ENCODE peak calls at places on chromosomes 12 and 14, in six cellular contexts. B, D, J, E, F and M are unnamed samples.

GRCh38 chr14:89983375-89983774 is 27.6 kb downstream of the TDP1 start:
- DNase-seq in D (no peak), E (no peak), F (no peak), J (no peak), B (no peak), M (no peak)

GRCh38 chr12:40647651-40648050 is 44.6 kb upstream of the CNTN1 start:
- DNase-seq in J (no peak), E (no peak), F (no peak), B (no peak), D (no peak), M (no peak)

GRCh38 chr12:111412007-111412829 is 6.5 kb downstream of the SH2B3 start:
- DNase-seq in B (peak; percentile 41), J (no peak), F (no peak), D (no peak), E (no peak), M (no peak)

GRCh38 chr12:47885012-47885501 is 19.7 kb downstream of the VDR start:
- DNase-seq in B (no peak), J (peak; percentile 33), E (peak; percentile 71), F (no peak), D (no peak), M (no peak)

GRCh38 chr14:51445001-51445390 is 204.9 kb downstream of the TMX1 start:
- DNase-seq in E (no peak), J (no peak), B (no peak), D (no peak), F (no peak), M (no peak)

GRCh38 chr14:73762375-73762822 is 48.2 kb upstream of the PNMA1 start:
- DNase-seq in F (no peak), D (no peak), E (peak; percentile 79), J (no peak), B (no peak), M (no peak)

GRCh38 chr14:50344116-50344775 is 32.1 kb downstream of the DMAC2L start:
- DNase-seq in J (no peak), E (peak; percentile 74), D (no peak), F (no peak), B (no peak), M (no peak)

GRCh38 chr14:51787352-51787751 is 73.1 kb upstream of the GNG2 start:
- DNase-seq in B (no peak), J (no peak), E (no peak), D (no peak), F (no peak), M (no peak)

GRCh38 chr12:25811656-25812126 is 146.8 kb upstream of the RASSF8 start:
- DNase-seq in D (no peak), F (no peak), B (no peak), J (no peak), E (peak; percentile 52), M (no peak)

GRCh38 chr14:68444449-68445168 is 348.3 kb downstream of the ZFP36L1 start:
- DNase-seq in D (peak; percentile 20), B (no peak), E (no peak), J (no peak), F (no peak), M (no peak)

GRCh38 chr12:49410833-49411232 is 43.6 kb downstream of the SPATS2 start:
- DNase-seq in E (no peak), B (no peak), D (no peak), F (no peak), J (no peak), M (peak; percentile 24)

GRCh38 chr14:58839233-58839632 is 201.5 kb downstream of the DACT1 start:
- DNase-seq in D (no peak), E (no peak), J (no peak), F (no peak), B (no peak), M (no peak)

GRCh38 chr12:109817627-109818231 is 15.5 kb downstream of the TRPV4 start:
- DNase-seq in D (peak; percentile 39), E (no peak), F (no peak), B (no peak), J (no peak), M (no peak)

GRCh38 chr14:69342928-69343525 is 55.1 kb downstream of the ERH start:
- DNase-seq in B (no peak), E (no peak), J (no peak), D (no peak), F (no peak), M (no peak)

GRCh38 chr14:54772451-54772881 is 130.2 kb downstream of the GCH1 start:
- DNase-seq in D (no peak), B (no peak), J (no peak), F (no peak), E (no peak), M (no peak)

GRCh38 chr14:41609704-41610183 is 3.1 kb downstream of the LRFN5 start:
- DNase-seq in D (no peak), B (peak; percentile 28), F (no peak), J (no peak), E (no peak), M (no peak)
- TF ChIP-seq GABPA in D (no peak), B (no peak), F (no peak), J (no peak), E (no peak), M (no peak)

GRCh38 chr12:122348505-122348904 is 74.0 kb downstream of the CLIP1 start:
- DNase-seq in E (no peak), F (no peak), B (no peak), J (no peak), D (no peak), M (no peak)

GRCh38 chr12:122352394-122352793 is 70.1 kb downstream of the CLIP1 start:
- DNase-seq in F (no peak), J (no peak), D (no peak), B (no peak), E (no peak), M (no peak)

GRCh38 chr12:122346054-122346453 is 76.4 kb downstream of the CLIP1 start:
- DNase-seq in F (no peak), B (no peak), J (no peak), E (no peak), D (no peak), M (no peak)

GRCh38 chr12:122349078-122349477 is 73.4 kb downstream of the CLIP1 start:
- DNase-seq in E (no peak), F (no peak), J (no peak), D (peak; percentile 47), B (no peak), M (no peak)

GRCh38 chr12:122350444-122350843 is 72.0 kb downstream of the CLIP1 start:
- DNase-seq in B (peak; percentile 32), J (peak; percentile 25), F (no peak), E (no peak), D (no peak), M (no peak)
- TF ChIP-seq GABPA in B (no peak), J (no peak), F (no peak), E (no peak), D (no peak), M (no peak)

GRCh38 chr12:52699373-52699772 is 4.0 kb downstream of the KRT77 start:
- DNase-seq in F (no peak), D (no peak), B (no peak), E (no peak), J (no peak), M (no peak)
- TF ChIP-seq GABPA in F (no peak), D (no peak), B (no peak), E (no peak), J (no peak), M (no peak)

DNA sequence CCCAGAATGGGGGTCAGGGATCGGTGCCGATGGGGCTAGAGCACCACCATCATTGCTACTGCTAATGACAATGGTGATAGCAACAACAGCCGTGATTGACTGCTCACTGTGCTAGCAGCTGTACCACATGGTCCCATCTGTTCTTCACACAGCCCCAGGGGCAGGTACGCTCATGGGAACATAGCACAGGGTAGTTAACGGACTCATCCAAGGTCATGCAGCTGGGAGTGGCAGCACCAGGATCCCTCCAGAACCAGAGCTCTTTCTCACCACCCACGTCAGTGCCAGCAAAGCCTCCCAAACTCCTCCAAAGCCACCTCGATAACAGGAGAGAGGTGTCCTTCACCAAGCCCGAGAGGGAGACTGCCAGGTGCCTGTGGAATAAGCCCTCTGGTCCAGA is 11.2 kb upstream of the DYNC1H1 start:
- DNase-seq in E (no peak), D (no peak), J (no peak), F (no peak), B (no peak), M (no peak)
- TF ChIP-seq GABPA in E (no peak), D (no peak), J (no peak), F (no peak), B (no peak), M (no peak)

DNA sequence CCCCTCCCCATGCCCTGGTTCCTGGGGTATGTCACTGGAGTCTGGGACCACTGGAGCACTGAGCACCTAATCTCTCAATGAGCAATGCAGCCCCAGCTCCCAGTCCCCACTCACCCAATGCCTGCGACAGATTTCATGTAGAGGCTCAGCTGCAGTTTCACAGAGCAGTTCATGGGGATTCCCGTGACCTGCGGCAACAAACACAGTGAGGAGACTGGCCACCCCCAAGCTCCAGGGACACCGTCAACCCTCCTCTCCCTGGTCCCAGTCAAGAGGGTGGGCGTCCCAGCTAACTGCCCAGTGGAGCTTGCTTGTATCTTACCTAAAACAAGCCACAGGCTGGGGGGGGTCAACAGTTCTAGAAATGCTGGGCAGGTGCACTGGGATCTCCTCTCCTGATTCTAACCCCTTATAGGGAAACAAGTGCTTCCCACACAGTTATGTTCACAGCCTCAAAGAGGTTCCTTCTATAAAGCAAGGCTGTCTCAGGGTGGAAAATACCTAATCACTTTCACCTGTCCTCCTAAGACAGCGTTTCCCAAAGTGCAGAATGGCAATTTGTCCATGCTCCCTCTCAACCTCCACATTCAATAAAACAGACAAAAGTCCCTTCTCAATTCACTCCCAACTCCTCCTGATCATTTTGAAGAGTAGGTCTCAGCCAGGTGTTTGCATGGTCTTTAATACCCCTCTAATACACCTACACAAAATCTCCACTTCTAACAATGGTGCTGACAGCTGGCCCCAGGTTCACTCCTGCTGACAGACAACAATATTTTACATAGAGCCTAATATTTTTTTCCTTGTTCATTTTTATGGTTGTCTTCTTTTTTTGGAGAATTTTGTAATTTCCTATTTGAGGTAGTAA is 68.3 kb downstream of the SCARB1 start:
- DNase-seq in J (no peak), E (no peak), B (no peak), D (no peak), F (no peak), M (no peak)
- TF ChIP-seq GABPA in J (no peak), E (no peak), B (no peak), D (no peak), F (no peak), M (no peak)

GRCh38 chr12:95998611-95999300 is 2.6 kb upstream of the HAL start:
- DNase-seq in F (peak; percentile 29), D (peak; percentile 65), J (peak; percentile 20), E (peak; percentile 34), B (peak; percentile 75), M (peak; percentile 40)
- TF ChIP-seq GABPA in F (no peak), D (no peak), J (no peak), E (no peak), B (no peak), M (no peak)